ENCODE peak calls at places on chromosomes 4 and X, in six cellular contexts. One of them, this sample, is unnamed.
A peak's percentile ranks its signal among the peaks of the same experiment; 100 is the strongest.

GRCh38 chrX:77505227-77505626 is 58.0 kb downstream of the FGF16 start:
- DNase-seq in tibial nerve: no peak
- DNase-seq in right lobe of liver: no peak
- DNase-seq in IMR-90: peak; percentile 69
- DNase-seq in upper lobe of left lung: no peak
- DNase-seq in thyroid gland: no peak
- DNase-seq in this sample: no peak

GRCh38 chrX:40108959-40109287 is 11.2 kb upstream of the BCOR start:
- DNase-seq in tibial nerve: no peak
- DNase-seq in right lobe of liver: peak; percentile 89
- DNase-seq in IMR-90: peak; percentile 76
- DNase-seq in upper lobe of left lung: peak; percentile 80
- DNase-seq in thyroid gland: peak; percentile 76
- DNase-seq in this sample: peak; percentile 82

GRCh38 chrX:69262036-69262905 is 97.0 kb upstream of the PJA1 start:
- DNase-seq in tibial nerve: no peak
- DNase-seq in right lobe of liver: no peak
- DNase-seq in IMR-90: peak; percentile 10
- DNase-seq in upper lobe of left lung: peak; percentile 33
- DNase-seq in thyroid gland: peak; percentile 78
- DNase-seq in this sample: no peak

GRCh38 chr4:20825493-20825892 is 125.2 kb downstream of the PACRGL start:
- DNase-seq in tibial nerve: no peak
- DNase-seq in right lobe of liver: no peak
- DNase-seq in IMR-90: no peak
- DNase-seq in upper lobe of left lung: no peak
- DNase-seq in thyroid gland: no peak
- DNase-seq in this sample: no peak

GRCh38 chr4:2647403-2648158 is 108.6 kb downstream of the TNIP2 start:
- DNase-seq in tibial nerve: no peak
- DNase-seq in right lobe of liver: no peak
- DNase-seq in IMR-90: no peak
- DNase-seq in upper lobe of left lung: no peak
- DNase-seq in thyroid gland: no peak
- DNase-seq in this sample: no peak

GRCh38 chr4:176191974-176192373 is 3.4 kb downstream of the SPATA4 start:
- DNase-seq in tibial nerve: no peak
- DNase-seq in right lobe of liver: no peak
- DNase-seq in IMR-90: peak; percentile 43
- DNase-seq in upper lobe of left lung: no peak
- DNase-seq in thyroid gland: no peak
- DNase-seq in this sample: no peak

GRCh38 chr4:189941005-189941450 is 356 bp downstream of the FRG1 start:
- DNase-seq in tibial nerve: no peak
- DNase-seq in right lobe of liver: no peak
- DNase-seq in IMR-90: no peak
- DNase-seq in upper lobe of left lung: no peak
- DNase-seq in thyroid gland: no peak
- DNase-seq in this sample: no peak

GRCh38 chrX:84187501-84188319 is at the start of gene RPS6KA6:
- DNase-seq in tibial nerve: no peak
- DNase-seq in right lobe of liver: peak; percentile 31
- DNase-seq in IMR-90: peak; percentile 22
- DNase-seq in upper lobe of left lung: peak; percentile 20
- DNase-seq in thyroid gland: peak; percentile 28
- DNase-seq in this sample: peak; percentile 43

GRCh38 chr4:108018038-108018883 is 28.6 kb downstream of the HADH start:
- DNase-seq in tibial nerve: peak; percentile 78
- DNase-seq in right lobe of liver: peak; percentile 72
- DNase-seq in IMR-90: peak; percentile 77
- DNase-seq in upper lobe of left lung: peak; percentile 78
- DNase-seq in thyroid gland: peak; percentile 79
- DNase-seq in this sample: peak; percentile 81

GRCh38 chr4:139763668-139764067 is 98.0 kb downstream of the MGST2 start:
- DNase-seq in tibial nerve: no peak
- DNase-seq in right lobe of liver: no peak
- DNase-seq in IMR-90: no peak
- DNase-seq in upper lobe of left lung: peak; percentile 48
- DNase-seq in thyroid gland: peak; percentile 73
- DNase-seq in this sample: no peak

GRCh38 chr4:108839333-108839732 is 76.5 kb upstream of the ETNPPL start:
- DNase-seq in tibial nerve: no peak
- DNase-seq in right lobe of liver: no peak
- DNase-seq in IMR-90: no peak
- DNase-seq in upper lobe of left lung: no peak
- DNase-seq in thyroid gland: no peak
- DNase-seq in this sample: no peak

GRCh38 chr4:183674153-183674552 is 15.1 kb downstream of the TRAPPC11 start:
- DNase-seq in tibial nerve: no peak
- DNase-seq in right lobe of liver: no peak
- DNase-seq in IMR-90: no peak
- DNase-seq in upper lobe of left lung: peak; percentile 23
- DNase-seq in thyroid gland: no peak
- DNase-seq in this sample: no peak

GRCh38 chrX:9420513-9420912 is 44.3 kb upstream of the TBL1X start:
- DNase-seq in tibial nerve: no peak
- DNase-seq in right lobe of liver: no peak
- DNase-seq in IMR-90: peak; percentile 15
- DNase-seq in upper lobe of left lung: no peak
- DNase-seq in thyroid gland: no peak
- DNase-seq in this sample: no peak

GRCh38 chrX:118519411-118520205 is 24.0 kb downstream of the DOCK11 start:
- DNase-seq in tibial nerve: no peak
- DNase-seq in right lobe of liver: no peak
- DNase-seq in IMR-90: peak; percentile 68
- DNase-seq in upper lobe of left lung: no peak
- DNase-seq in thyroid gland: no peak
- DNase-seq in this sample: no peak

GRCh38 chr4:138686078-138686477 is 329.5 kb upstream of the NOCT start:
- DNase-seq in tibial nerve: no peak
- DNase-seq in right lobe of liver: no peak
- DNase-seq in IMR-90: no peak
- DNase-seq in upper lobe of left lung: no peak
- DNase-seq in thyroid gland: no peak
- DNase-seq in this sample: no peak

GRCh38 chr4:66465111-66465510 is 794.8 kb upstream of the EPHA5 start:
- DNase-seq in tibial nerve: no peak
- DNase-seq in right lobe of liver: no peak
- DNase-seq in IMR-90: peak; percentile 3
- DNase-seq in upper lobe of left lung: no peak
- DNase-seq in thyroid gland: no peak
- DNase-seq in this sample: no peak

GRCh38 chr4:185761352-185762235 is 50.4 kb downstream of the SORBS2 start:
- DNase-seq in tibial nerve: no peak
- DNase-seq in right lobe of liver: no peak
- DNase-seq in IMR-90: no peak
- DNase-seq in upper lobe of left lung: no peak
- DNase-seq in thyroid gland: no peak
- DNase-seq in this sample: no peak

GRCh38 chr4:12359420-12359819 is 930.7 kb upstream of the HS3ST1 start:
- DNase-seq in tibial nerve: no peak
- DNase-seq in right lobe of liver: no peak
- DNase-seq in IMR-90: no peak
- DNase-seq in upper lobe of left lung: no peak
- DNase-seq in thyroid gland: no peak
- DNase-seq in this sample: no peak

GRCh38 chr4:84497220-84497834 is 1.8 kb downstream of the NKX6-1 start:
- DNase-seq in tibial nerve: no peak
- DNase-seq in right lobe of liver: no peak
- DNase-seq in IMR-90: peak; percentile 2
- DNase-seq in upper lobe of left lung: no peak
- DNase-seq in thyroid gland: peak; percentile 37
- DNase-seq in this sample: no peak

GRCh38 chr4:142913461-142914030 is 67.4 kb upstream of the INPP4B start:
- DNase-seq in tibial nerve: no peak
- DNase-seq in right lobe of liver: no peak
- DNase-seq in IMR-90: peak; percentile 41
- DNase-seq in upper lobe of left lung: no peak
- DNase-seq in thyroid gland: no peak
- DNase-seq in this sample: no peak

GRCh38 chrX:18894156-18894555 is 89.8 kb downstream of the PHKA2 start:
- DNase-seq in tibial nerve: no peak
- DNase-seq in right lobe of liver: no peak
- DNase-seq in IMR-90: no peak
- DNase-seq in upper lobe of left lung: no peak
- DNase-seq in thyroid gland: no peak
- DNase-seq in this sample: no peak

GRCh38 chrX:45743081-45743533 is 542.4 kb upstream of the DIPK2B start:
- DNase-seq in tibial nerve: no peak
- DNase-seq in right lobe of liver: no peak
- DNase-seq in IMR-90: peak; percentile 75
- DNase-seq in upper lobe of left lung: no peak
- DNase-seq in thyroid gland: no peak
- DNase-seq in this sample: no peak

GRCh38 chr4:102533348-102533747 is 32.2 kb downstream of the NFKB1 start:
- DNase-seq in tibial nerve: no peak
- DNase-seq in right lobe of liver: no peak
- DNase-seq in IMR-90: no peak
- DNase-seq in upper lobe of left lung: no peak
- DNase-seq in thyroid gland: no peak
- DNase-seq in this sample: no peak
- H3K27ac ChIP-seq in tibial nerve: no peak overlapping the region
- H3K27ac ChIP-seq in right lobe of liver: no peak overlapping the region
- H3K27ac ChIP-seq in IMR-90: no peak overlapping the region
- H3K27ac ChIP-seq in upper lobe of left lung: no peak overlapping the region
- H3K27ac ChIP-seq in thyroid gland: no peak overlapping the region
- H3K27ac ChIP-seq in this sample: no peak overlapping the region

DNA sequence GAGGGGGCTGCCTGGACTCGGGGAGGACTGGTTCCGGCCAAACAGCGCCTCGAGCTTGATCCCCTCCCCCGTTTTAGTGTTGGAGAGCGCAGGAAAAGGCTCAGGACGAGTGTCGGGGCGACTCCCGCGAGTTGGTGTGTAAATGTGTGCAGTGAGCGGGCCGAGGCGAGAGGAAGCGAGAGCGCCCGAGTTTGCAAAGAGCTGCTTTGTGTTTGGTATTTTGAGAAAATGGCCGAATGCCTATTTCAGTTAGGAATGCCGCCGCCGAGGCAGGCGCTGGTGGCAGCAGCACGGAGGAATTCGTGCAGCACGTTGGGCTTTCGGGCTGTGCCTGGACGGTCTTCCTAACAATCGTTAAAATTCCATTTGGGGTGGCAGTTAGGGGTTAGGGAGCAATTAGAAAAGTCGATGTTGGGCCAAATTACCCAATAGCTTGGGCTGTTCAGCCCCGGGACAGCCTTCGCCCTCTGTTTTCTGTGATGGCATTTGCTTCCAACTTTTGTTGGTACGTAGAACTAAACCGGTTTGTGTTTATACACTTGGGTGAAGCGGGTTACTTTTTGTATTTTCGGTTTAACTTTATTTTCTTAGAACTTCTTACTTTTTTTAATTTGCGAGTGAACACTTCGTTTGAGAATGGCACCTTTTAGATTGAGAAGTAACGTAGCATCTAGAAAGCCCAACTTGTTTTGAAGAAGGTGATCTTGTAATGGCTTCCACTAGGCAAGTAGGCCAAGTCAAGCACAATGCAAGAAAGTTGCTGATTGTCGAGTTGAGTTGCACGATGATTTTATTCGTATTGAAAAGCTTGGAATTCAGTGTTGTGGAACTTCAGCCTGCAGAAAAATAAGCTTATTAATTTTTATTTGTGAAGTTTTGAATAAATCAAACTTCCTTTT is 1.6 kb downstream of the REST start:
- DNase-seq in tibial nerve: no peak
- DNase-seq in right lobe of liver: peak; percentile 51
- DNase-seq in IMR-90: peak; percentile 52
- DNase-seq in upper lobe of left lung: peak; percentile 52
- DNase-seq in thyroid gland: peak; percentile 50
- DNase-seq in this sample: no peak
- TF ChIP-seq POLR2A in tibial nerve: no peak
- TF ChIP-seq POLR2A in right lobe of liver: no peak
- TF ChIP-seq POLR2A in IMR-90: no peak
- TF ChIP-seq POLR2A in upper lobe of left lung: no peak
- TF ChIP-seq POLR2A in thyroid gland: no peak
- TF ChIP-seq POLR2A in this sample: no peak

GRCh38 chr4:71497078-71497477 is 158.3 kb downstream of the SLC4A4 start:
- DNase-seq in tibial nerve: no peak
- DNase-seq in right lobe of liver: no peak
- DNase-seq in IMR-90: no peak
- DNase-seq in upper lobe of left lung: no peak
- DNase-seq in thyroid gland: no peak
- DNase-seq in this sample: no peak

GRCh38 chr4:71494539-71494938 is 155.7 kb downstream of the SLC4A4 start:
- DNase-seq in tibial nerve: no peak
- DNase-seq in right lobe of liver: no peak
- DNase-seq in IMR-90: no peak
- DNase-seq in upper lobe of left lung: no peak
- DNase-seq in thyroid gland: no peak
- DNase-seq in this sample: no peak

GRCh38 chr4:71498624-71499023 is 159.8 kb downstream of the SLC4A4 start:
- DNase-seq in tibial nerve: no peak
- DNase-seq in right lobe of liver: no peak
- DNase-seq in IMR-90: peak; percentile 8
- DNase-seq in upper lobe of left lung: no peak
- DNase-seq in thyroid gland: no peak
- DNase-seq in this sample: no peak

GRCh38 chr4:71498002-71498401 is 159.2 kb downstream of the SLC4A4 start:
- DNase-seq in tibial nerve: no peak
- DNase-seq in right lobe of liver: no peak
- DNase-seq in IMR-90: peak; percentile 69
- DNase-seq in upper lobe of left lung: no peak
- DNase-seq in thyroid gland: no peak
- DNase-seq in this sample: no peak

DNA sequence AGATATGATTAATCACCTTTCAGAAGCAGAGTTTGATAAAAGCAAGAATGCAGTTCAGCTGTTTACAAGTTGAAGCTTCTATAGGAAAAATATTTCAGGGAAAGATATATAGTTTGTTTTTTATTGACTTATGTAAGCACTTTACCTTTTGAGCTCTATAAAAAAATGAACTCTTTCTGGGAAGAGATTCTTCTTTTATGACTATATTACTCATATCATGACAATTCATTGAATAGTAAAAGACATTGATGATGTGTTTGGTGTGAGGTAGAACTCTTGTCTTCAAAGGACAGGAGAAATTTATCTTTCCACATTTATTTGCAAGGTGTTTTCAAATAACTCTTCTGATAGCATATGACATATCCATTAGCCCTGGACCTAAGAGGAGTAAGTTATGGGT is 156.6 kb downstream of the SLC4A4 start:
- DNase-seq in tibial nerve: no peak
- DNase-seq in right lobe of liver: no peak
- DNase-seq in IMR-90: no peak
- DNase-seq in upper lobe of left lung: no peak
- DNase-seq in thyroid gland: no peak
- DNase-seq in this sample: no peak
- H3K27ac ChIP-seq in tibial nerve: no peak overlapping the region
- H3K27ac ChIP-seq in right lobe of liver: no peak overlapping the region
- H3K27ac ChIP-seq in IMR-90: no peak overlapping the region
- H3K27ac ChIP-seq in upper lobe of left lung: no peak overlapping the region
- H3K27ac ChIP-seq in thyroid gland: no peak overlapping the region
- H3K27ac ChIP-seq in this sample: no peak overlapping the region

DNA sequence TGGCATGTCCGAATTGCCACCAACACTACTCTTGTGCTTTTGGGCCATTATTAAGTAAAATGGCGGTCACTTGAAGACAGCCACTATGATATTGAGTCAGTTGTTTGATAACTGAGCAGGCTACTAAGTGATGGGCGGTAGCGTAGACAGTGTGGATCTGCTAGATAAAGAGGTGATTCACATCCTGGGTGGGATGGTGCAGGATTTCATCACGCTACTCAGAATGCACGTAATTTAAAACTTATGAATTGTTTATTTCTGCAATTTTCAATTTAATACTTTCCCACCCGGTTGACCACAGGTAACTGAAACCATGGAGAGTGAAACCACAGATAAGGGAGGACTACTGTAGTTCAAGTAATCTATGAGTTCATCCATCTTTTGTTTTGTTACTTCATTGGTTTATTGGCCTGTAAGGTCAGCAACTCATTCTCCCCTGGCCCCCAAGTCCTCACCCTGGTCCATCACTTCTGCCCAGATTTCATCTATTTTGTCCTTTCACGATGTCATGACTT is 2.9 kb downstream of the ARAF start:
- DNase-seq in tibial nerve: no peak
- DNase-seq in right lobe of liver: no peak
- DNase-seq in IMR-90: peak; percentile 76
- DNase-seq in upper lobe of left lung: no peak
- DNase-seq in thyroid gland: no peak
- DNase-seq in this sample: no peak
- TF ChIP-seq POLR2A in tibial nerve: no peak
- TF ChIP-seq POLR2A in right lobe of liver: no peak
- TF ChIP-seq POLR2A in IMR-90: no peak
- TF ChIP-seq POLR2A in upper lobe of left lung: no peak
- TF ChIP-seq POLR2A in thyroid gland: no peak
- TF ChIP-seq POLR2A in this sample: no peak

This sample was measured in ovary.